ENCODE peak calls at places on chromosomes 5 and 9, in five cellular contexts. K is IMR-90, C is cardiac muscle cell, N is K562, O is dorsolateral prefrontal cortex. Z is an unnamed sample.

GRCh38 chr5:107011530-107012115 is 659.1 kb downstream of the EFNA5 start:
- DNase-seq in K (no peak), C (no peak), N (no peak), O (no peak), Z (no peak)

GRCh38 chr5:96517294-96517693 is 84.2 kb upstream of the PCSK1 start:
- DNase-seq in K (peak; percentile 73), C (no peak), N (no peak), O (no peak), Z (no peak)

GRCh38 chr9:117678882-117679281 is 25.3 kb upstream of the TLR4 start:
- DNase-seq in K (no peak), C (no peak), N (no peak), O (no peak), Z (no peak)

GRCh38 chr9:100216178-100216787 is 117.2 kb downstream of the INVS start:
- DNase-seq in K (peak; percentile 45), C (peak; percentile 18), N (peak; percentile 77), O (peak; percentile 49), Z (no peak)

GRCh38 chr5:32711693-32712462 is 757 bp downstream of the NPR3 start:
- DNase-seq in K (peak; percentile 49), C (no peak), N (no peak), O (no peak), Z (peak; percentile 85)

GRCh38 chr5:677131-678101 is 15.7 kb downstream of the TPPP start:
- DNase-seq in K (no peak), C (no peak), N (no peak), O (no peak), Z (peak; percentile 13)

GRCh38 chr9:133591116-133591910 is 17.9 kb downstream of the FAM163B start:
- DNase-seq in K (no peak), C (no peak), N (no peak), O (no peak), Z (no peak)

GRCh38 chr5:151180291-151180690 is 22.7 kb upstream of the ANXA6 start:
- DNase-seq in K (no peak), C (no peak), N (no peak), O (no peak), Z (no peak)

GRCh38 chr5:77709993-77710392 is 66.1 kb downstream of the TBCA start:
- DNase-seq in K (no peak), C (no peak), N (no peak), O (no peak), Z (no peak)

GRCh38 chr9:93259490-93260289 is 75.8 kb downstream of the WNK2 start:
- DNase-seq in K (no peak), C (no peak), N (no peak), O (no peak), Z (peak; percentile 54)

GRCh38 chr5:135391123-135391868 is 7.7 kb downstream of the MACROH2A1 start:
- DNase-seq in K (peak; percentile 95), C (peak; percentile 53), N (no peak), O (no peak), Z (no peak)

GRCh38 chr5:113161806-113162205 is 185.2 kb downstream of the DCP2 start:
- DNase-seq in K (no peak), C (peak; percentile 56), N (no peak), O (no peak), Z (peak; percentile 25)

GRCh38 chr5:154248691-154249090 is 58.2 kb downstream of the GALNT10 start:
- DNase-seq in K (no peak), C (no peak), N (no peak), O (no peak), Z (no peak)

GRCh38 chr5:179621551-179621971 is 1.9 kb downstream of the HNRNPH1 start:
- DNase-seq in K (no peak), C (no peak), N (no peak), O (no peak), Z (peak; percentile 9)

GRCh38 chr5:179618923-179619554 is 4.4 kb downstream of the HNRNPH1 start:
- DNase-seq in K (no peak), C (no peak), N (no peak), O (no peak), Z (peak; percentile 16)

GRCh38 chr5:179620703-179621350 is 2.6 kb downstream of the HNRNPH1 start:
- DNase-seq in K (no peak), C (no peak), N (no peak), O (no peak), Z (no peak)

GRCh38 chr5:179620293-179620692 is 3.2 kb downstream of the HNRNPH1 start:
- DNase-seq in K (no peak), C (no peak), N (no peak), O (no peak), Z (no peak)

GRCh38 chr5:179619776-179620175 is 3.7 kb downstream of the HNRNPH1 start:
- DNase-seq in K (peak; percentile 52), C (no peak), N (no peak), O (no peak), Z (no peak)
- H3K4me3 ChIP-seq in K (peak overlapping the region; percentile 14), C (peak overlapping the region; percentile 79), N (peak overlapping the region; percentile 95), O (peak overlapping the region; percentile 98), Z (peak overlapping the region; percentile 94)

GRCh38 chr9:132548971-132549649 is 33.3 kb upstream of the BARHL1 start:
- DNase-seq in K (no peak), C (no peak), N (no peak), O (no peak), Z (no peak)
- H3K27ac ChIP-seq in K (no peak overlapping the region), C (no peak overlapping the region), N (no peak overlapping the region), O (no peak overlapping the region), Z (no peak overlapping the region)

DNA sequence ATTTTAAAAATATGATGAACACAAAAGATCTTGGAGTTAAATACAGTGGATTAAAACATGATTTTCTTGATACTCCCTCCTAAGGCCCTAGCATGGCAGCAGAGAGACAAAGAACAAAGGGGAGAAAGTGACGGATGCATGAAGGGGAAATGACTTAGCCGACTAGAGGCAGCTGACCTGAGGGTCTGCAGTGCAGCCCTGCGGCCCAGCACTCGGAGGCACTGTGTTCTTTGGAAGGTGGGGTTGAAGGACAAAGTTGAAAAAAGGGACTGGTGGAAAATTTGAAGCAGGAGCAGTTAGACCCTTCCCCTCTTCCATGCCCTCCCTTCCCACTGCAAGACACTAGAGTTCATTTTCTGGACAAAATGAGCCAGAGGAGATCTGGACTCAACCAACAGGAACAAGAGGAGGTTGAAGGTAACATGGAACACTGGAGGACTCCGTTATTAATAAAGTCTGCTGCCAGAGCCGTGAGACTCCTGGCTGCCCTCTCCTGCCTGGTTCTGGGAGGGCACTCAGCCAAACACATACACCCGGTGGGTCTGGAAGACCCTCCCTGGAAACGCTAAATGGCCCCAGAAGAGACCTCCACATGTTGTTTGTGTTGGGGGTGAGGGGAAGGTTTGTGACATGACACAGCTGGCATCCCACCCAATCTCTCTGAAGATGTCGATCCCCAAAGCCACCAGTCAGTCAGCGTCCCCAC is 98.1 kb downstream of the JMY start:
- DNase-seq in K (no peak), C (no peak), N (no peak), O (no peak), Z (no peak)
- TF ChIP-seq CTCF in K (no peak), C (no peak), N (peak; percentile 39), O (no peak), Z (no peak)

GRCh38 chr9:109500421-109500974 is 2.4 kb upstream of the PTPN3 start:
- DNase-seq in K (no peak), C (no peak), N (no peak), O (no peak), Z (no peak)
- H3K4me3 ChIP-seq in K (no peak overlapping the region), C (no peak overlapping the region), N (no peak overlapping the region), O (no peak overlapping the region), Z (no peak overlapping the region)

GRCh38 chr9:134738869-134739659 is 97.5 kb downstream of the COL5A1 start:
- DNase-seq in K (peak; percentile 49), C (peak; percentile 80), N (peak; percentile 76), O (peak; percentile 84), Z (peak; percentile 84)
- H3K27ac ChIP-seq in K (no peak overlapping the region), C (no peak overlapping the region), N (no peak overlapping the region), O (no peak overlapping the region), Z (no peak overlapping the region)

GRCh38 chr9:70352802-70353201 is 61.7 kb downstream of the KLF9 start:
- DNase-seq in K (no peak), C (no peak), N (peak; percentile 6), O (no peak), Z (no peak)
- TF ChIP-seq CTCF in K (peak; percentile 24), C (peak; percentile 61), N (peak; percentile 30), O (peak; percentile 63), Z (peak; percentile 67)

DNA sequence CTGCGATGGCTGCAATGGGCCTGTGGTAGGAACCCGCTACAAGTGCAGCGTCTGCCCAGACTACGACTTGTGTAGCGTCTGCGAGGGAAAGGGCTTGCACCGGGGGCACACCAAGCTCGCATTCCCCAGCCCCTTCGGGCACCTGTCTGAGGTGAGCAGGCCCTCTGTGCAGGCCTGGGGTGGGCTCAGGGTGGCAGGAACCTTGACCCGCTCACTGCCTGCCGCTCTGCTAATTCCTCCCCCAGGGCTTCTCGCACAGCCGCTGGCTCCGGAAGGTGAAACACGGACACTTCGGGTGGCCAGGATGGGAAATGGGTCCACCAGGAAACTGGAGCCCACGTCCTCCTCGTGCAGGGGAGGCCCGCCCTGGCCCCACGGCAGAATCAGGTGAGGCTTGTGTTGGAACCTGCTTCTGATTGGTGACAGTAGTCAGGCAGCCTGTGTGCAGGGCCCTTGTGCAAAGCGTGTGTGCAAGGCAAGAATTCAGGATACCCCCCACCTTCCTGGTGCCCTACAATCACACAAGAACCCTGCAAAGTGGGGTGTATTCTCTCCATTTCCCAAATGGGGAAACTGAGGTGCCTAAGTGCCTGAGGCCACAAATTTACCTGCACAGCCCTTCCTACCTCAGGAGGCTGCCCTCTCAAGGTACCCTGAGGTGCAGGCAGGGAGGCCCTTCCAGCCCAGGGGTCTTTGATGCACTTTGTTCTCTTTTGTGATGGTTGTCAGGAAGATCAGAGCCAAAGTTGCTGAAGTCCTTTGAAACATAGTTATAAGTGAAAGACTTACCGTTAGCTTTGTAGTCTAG is 3.4 kb downstream of the SQSTM1 start:
- DNase-seq in K (no peak), C (no peak), N (no peak), O (no peak), Z (no peak)
- H3K4me3 ChIP-seq in K (no peak overlapping the region), C (no peak overlapping the region), N (no peak overlapping the region), O (no peak overlapping the region), Z (peak overlapping the region; percentile 100)